ENCODE peak calls at places on chromosomes 6 and 20, in ten cellular contexts. One of them, this sample, is unnamed.
A peak's percentile ranks its signal among the peaks of the same experiment; 100 is the strongest.

GRCh38 chr6:98627129-98627775 is 207.1 kb upstream of the POU3F2 start:
- DNase-seq in left cardiac atrium: no peak
- DNase-seq in effector memory CD8-positive, alpha-beta T cell: no peak
- DNase-seq in stimulated activated CD8-positive, alpha-beta memory T cell treated with anti-CD3 and anti-CD28 coated beads, Interleukin-15, amount 100 ng/mL, for 4 hours: no peak
- DNase-seq in EL: no peak
- DNase-seq in stimulated activated CD4-positive, alpha-beta T cell treated with anti-CD3 and anti-CD28 coated beads, Interleukin-12 subunit alpha, Interleukin-12 subunit beta, amount 100 ng/mL, for 4 hours: no peak
- DNase-seq in progenitor cell of endocrine pancreas: no peak
- DNase-seq in CD8-positive, alpha-beta memory T cell: no peak
- DNase-seq in mammary epithelial cell: no peak
- DNase-seq in smooth muscle cell of the brain vasculature: no peak
- DNase-seq in this sample: no peak

GRCh38 chr20:3786126-3786484 is 435 bp downstream of the CENPB start:
- DNase-seq in left cardiac atrium: peak; percentile 58
- DNase-seq in effector memory CD8-positive, alpha-beta T cell: no peak
- DNase-seq in stimulated activated CD8-positive, alpha-beta memory T cell treated with anti-CD3 and anti-CD28 coated beads, Interleukin-15, amount 100 ng/mL, for 4 hours: no peak
- DNase-seq in EL: peak; percentile 57
- DNase-seq in stimulated activated CD4-positive, alpha-beta T cell treated with anti-CD3 and anti-CD28 coated beads, Interleukin-12 subunit alpha, Interleukin-12 subunit beta, amount 100 ng/mL, for 4 hours: no peak
- DNase-seq in progenitor cell of endocrine pancreas: no peak
- DNase-seq in CD8-positive, alpha-beta memory T cell: peak; percentile 42
- DNase-seq in mammary epithelial cell: peak; percentile 52
- DNase-seq in smooth muscle cell of the brain vasculature: no peak
- DNase-seq in this sample: peak; percentile 67

GRCh38 chr20:19774086-19774933 is 16.3 kb downstream of the RIN2 start:
- DNase-seq in left cardiac atrium: no peak
- DNase-seq in effector memory CD8-positive, alpha-beta T cell: no peak
- DNase-seq in stimulated activated CD8-positive, alpha-beta memory T cell treated with anti-CD3 and anti-CD28 coated beads, Interleukin-15, amount 100 ng/mL, for 4 hours: no peak
- DNase-seq in EL: no peak
- DNase-seq in stimulated activated CD4-positive, alpha-beta T cell treated with anti-CD3 and anti-CD28 coated beads, Interleukin-12 subunit alpha, Interleukin-12 subunit beta, amount 100 ng/mL, for 4 hours: no peak
- DNase-seq in progenitor cell of endocrine pancreas: no peak
- DNase-seq in CD8-positive, alpha-beta memory T cell: no peak
- DNase-seq in mammary epithelial cell: no peak
- DNase-seq in smooth muscle cell of the brain vasculature: no peak
- DNase-seq in this sample: no peak

GRCh38 chr6:4459032-4459431 is 317.2 kb upstream of the CDYL start:
- DNase-seq in left cardiac atrium: peak; percentile 37
- DNase-seq in effector memory CD8-positive, alpha-beta T cell: no peak
- DNase-seq in stimulated activated CD8-positive, alpha-beta memory T cell treated with anti-CD3 and anti-CD28 coated beads, Interleukin-15, amount 100 ng/mL, for 4 hours: no peak
- DNase-seq in EL: peak; percentile 82
- DNase-seq in stimulated activated CD4-positive, alpha-beta T cell treated with anti-CD3 and anti-CD28 coated beads, Interleukin-12 subunit alpha, Interleukin-12 subunit beta, amount 100 ng/mL, for 4 hours: no peak
- DNase-seq in progenitor cell of endocrine pancreas: no peak
- DNase-seq in CD8-positive, alpha-beta memory T cell: no peak
- DNase-seq in mammary epithelial cell: peak; percentile 72
- DNase-seq in smooth muscle cell of the brain vasculature: no peak
- DNase-seq in this sample: peak; percentile 86

GRCh38 chr6:47665112-47665511 is 33.3 kb upstream of the ADGRF4 start:
- DNase-seq in left cardiac atrium: no peak
- DNase-seq in effector memory CD8-positive, alpha-beta T cell: no peak
- DNase-seq in stimulated activated CD8-positive, alpha-beta memory T cell treated with anti-CD3 and anti-CD28 coated beads, Interleukin-15, amount 100 ng/mL, for 4 hours: no peak
- DNase-seq in EL: no peak
- DNase-seq in stimulated activated CD4-positive, alpha-beta T cell treated with anti-CD3 and anti-CD28 coated beads, Interleukin-12 subunit alpha, Interleukin-12 subunit beta, amount 100 ng/mL, for 4 hours: no peak
- DNase-seq in progenitor cell of endocrine pancreas: no peak
- DNase-seq in CD8-positive, alpha-beta memory T cell: no peak
- DNase-seq in mammary epithelial cell: peak; percentile 97
- DNase-seq in smooth muscle cell of the brain vasculature: no peak
- DNase-seq in this sample: no peak

GRCh38 chr6:140594806-140595128 is 1220.3 kb upstream of the CITED2 start:
- DNase-seq in left cardiac atrium: no peak
- DNase-seq in effector memory CD8-positive, alpha-beta T cell: no peak
- DNase-seq in stimulated activated CD8-positive, alpha-beta memory T cell treated with anti-CD3 and anti-CD28 coated beads, Interleukin-15, amount 100 ng/mL, for 4 hours: no peak
- DNase-seq in EL: no peak
- DNase-seq in stimulated activated CD4-positive, alpha-beta T cell treated with anti-CD3 and anti-CD28 coated beads, Interleukin-12 subunit alpha, Interleukin-12 subunit beta, amount 100 ng/mL, for 4 hours: no peak
- DNase-seq in progenitor cell of endocrine pancreas: no peak
- DNase-seq in CD8-positive, alpha-beta memory T cell: no peak
- DNase-seq in mammary epithelial cell: no peak
- DNase-seq in smooth muscle cell of the brain vasculature: no peak
- DNase-seq in this sample: no peak

GRCh38 chr6:5850848-5851255 is 155.9 kb downstream of the NRN1 start:
- DNase-seq in left cardiac atrium: no peak
- DNase-seq in effector memory CD8-positive, alpha-beta T cell: no peak
- DNase-seq in stimulated activated CD8-positive, alpha-beta memory T cell treated with anti-CD3 and anti-CD28 coated beads, Interleukin-15, amount 100 ng/mL, for 4 hours: no peak
- DNase-seq in EL: no peak
- DNase-seq in stimulated activated CD4-positive, alpha-beta T cell treated with anti-CD3 and anti-CD28 coated beads, Interleukin-12 subunit alpha, Interleukin-12 subunit beta, amount 100 ng/mL, for 4 hours: no peak
- DNase-seq in progenitor cell of endocrine pancreas: no peak
- DNase-seq in CD8-positive, alpha-beta memory T cell: no peak
- DNase-seq in mammary epithelial cell: no peak
- DNase-seq in smooth muscle cell of the brain vasculature: no peak
- DNase-seq in this sample: no peak

GRCh38 chr6:132213732-132214131 is 187.5 kb downstream of the MOXD1 start:
- DNase-seq in left cardiac atrium: no peak
- DNase-seq in effector memory CD8-positive, alpha-beta T cell: no peak
- DNase-seq in stimulated activated CD8-positive, alpha-beta memory T cell treated with anti-CD3 and anti-CD28 coated beads, Interleukin-15, amount 100 ng/mL, for 4 hours: no peak
- DNase-seq in EL: no peak
- DNase-seq in stimulated activated CD4-positive, alpha-beta T cell treated with anti-CD3 and anti-CD28 coated beads, Interleukin-12 subunit alpha, Interleukin-12 subunit beta, amount 100 ng/mL, for 4 hours: no peak
- DNase-seq in progenitor cell of endocrine pancreas: no peak
- DNase-seq in CD8-positive, alpha-beta memory T cell: no peak
- DNase-seq in mammary epithelial cell: no peak
- DNase-seq in smooth muscle cell of the brain vasculature: no peak
- DNase-seq in this sample: no peak